ENCODE peak calls at places on chromosome 12, in four cellular contexts. One of them, this sample, is unnamed.

GRCh38 chr12:291153-291723 is 28.6 kb upstream of the SLC6A13 start:
- DNase-seq in stomach: no peak
- DNase-seq in WERI-Rb-1: no peak
- DNase-seq in IMR-90: no peak
- DNase-seq in this sample: no peak

GRCh38 chr12:46494424-46494823 is 121.9 kb upstream of the SLC38A2 start:
- DNase-seq in stomach: no peak
- DNase-seq in WERI-Rb-1: no peak
- DNase-seq in IMR-90: peak
- DNase-seq in this sample: peak

GRCh38 chr12:47328831-47329545 is 249.2 kb upstream of the AMIGO2 start:
- DNase-seq in stomach: no peak
- DNase-seq in WERI-Rb-1: no peak
- DNase-seq in IMR-90: peak
- DNase-seq in this sample: peak

GRCh38 chr12:99154264-99154982 is 493.1 kb upstream of the GARIN6 start:
- DNase-seq in stomach: no peak
- DNase-seq in WERI-Rb-1: no peak
- DNase-seq in IMR-90: no peak
- DNase-seq in this sample: peak

GRCh38 chr12:53791735-53792326 is 40.1 kb upstream of the CISTR start:
- DNase-seq in stomach: peak
- DNase-seq in WERI-Rb-1: peak
- DNase-seq in IMR-90: no peak
- DNase-seq in this sample: no peak

GRCh38 chr12:31204995-31205582 is 120.9 kb downstream of the SINHCAF start:
- DNase-seq in stomach: no peak
- DNase-seq in WERI-Rb-1: no peak
- DNase-seq in IMR-90: peak
- DNase-seq in this sample: peak

GRCh38 chr12:75662501-75663159 is 151.2 kb upstream of the KRR1 start:
- DNase-seq in stomach: no peak
- DNase-seq in WERI-Rb-1: no peak
- DNase-seq in IMR-90: no peak
- DNase-seq in this sample: peak

GRCh38 chr12:53479314-53479713 is 19.9 kb downstream of the MAP3K12 start:
- DNase-seq in stomach: no peak
- DNase-seq in WERI-Rb-1: no peak
- DNase-seq in IMR-90: no peak
- DNase-seq in this sample: no peak

GRCh38 chr12:80017261-80017870 is 82.0 kb upstream of the OTOGL start:
- DNase-seq in stomach: no peak
- DNase-seq in WERI-Rb-1: no peak
- DNase-seq in IMR-90: peak
- DNase-seq in this sample: no peak

GRCh38 chr12:109259545-109259895 is 49.6 kb downstream of the FOXN4 start:
- DNase-seq in stomach: no peak
- DNase-seq in WERI-Rb-1: no peak
- DNase-seq in IMR-90: no peak
- DNase-seq in this sample: no peak

GRCh38 chr12:67220065-67220464 is 49.1 kb upstream of the CAND1 start:
- DNase-seq in stomach: no peak
- DNase-seq in WERI-Rb-1: peak
- DNase-seq in IMR-90: no peak
- DNase-seq in this sample: peak

GRCh38 chr12:89235189-89235993 is 116.9 kb downstream of the DUSP6 start:
- DNase-seq in stomach: no peak
- DNase-seq in WERI-Rb-1: no peak
- DNase-seq in IMR-90: no peak
- DNase-seq in this sample: peak

GRCh38 chr12:77925536-77926108 is 94.9 kb downstream of the NAV3 start:
- DNase-seq in stomach: peak
- DNase-seq in WERI-Rb-1: peak
- DNase-seq in IMR-90: peak
- DNase-seq in this sample: peak

GRCh38 chr12:31813305-31813704 is 84.5 kb upstream of the AMN1 start:
- DNase-seq in stomach: no peak
- DNase-seq in WERI-Rb-1: no peak
- DNase-seq in IMR-90: no peak
- DNase-seq in this sample: peak

GRCh38 chr12:99435095-99435791 is 212.3 kb upstream of the GARIN6 start:
- DNase-seq in stomach: no peak
- DNase-seq in WERI-Rb-1: no peak
- DNase-seq in IMR-90: no peak
- DNase-seq in this sample: no peak

GRCh38 chr12:25264015-25264582 is 13.4 kb upstream of the KRAS start:
- DNase-seq in stomach: no peak
- DNase-seq in WERI-Rb-1: no peak
- DNase-seq in IMR-90: no peak
- DNase-seq in this sample: no peak

GRCh38 chr12:120920178-120920577 is 16.0 kb upstream of the SPPL3 start:
- DNase-seq in stomach: no peak
- DNase-seq in WERI-Rb-1: no peak
- DNase-seq in IMR-90: no peak
- DNase-seq in this sample: no peak

GRCh38 chr12:87344699-87345098 is 684.5 kb downstream of the C12orf50 start:
- DNase-seq in stomach: no peak
- DNase-seq in WERI-Rb-1: no peak
- DNase-seq in IMR-90: no peak
- DNase-seq in this sample: no peak
- TF ChIP-seq CTCF in stomach: no peak
- TF ChIP-seq CTCF in WERI-Rb-1: no peak
- TF ChIP-seq CTCF in IMR-90: peak
- TF ChIP-seq CTCF in this sample: peak

DNA sequence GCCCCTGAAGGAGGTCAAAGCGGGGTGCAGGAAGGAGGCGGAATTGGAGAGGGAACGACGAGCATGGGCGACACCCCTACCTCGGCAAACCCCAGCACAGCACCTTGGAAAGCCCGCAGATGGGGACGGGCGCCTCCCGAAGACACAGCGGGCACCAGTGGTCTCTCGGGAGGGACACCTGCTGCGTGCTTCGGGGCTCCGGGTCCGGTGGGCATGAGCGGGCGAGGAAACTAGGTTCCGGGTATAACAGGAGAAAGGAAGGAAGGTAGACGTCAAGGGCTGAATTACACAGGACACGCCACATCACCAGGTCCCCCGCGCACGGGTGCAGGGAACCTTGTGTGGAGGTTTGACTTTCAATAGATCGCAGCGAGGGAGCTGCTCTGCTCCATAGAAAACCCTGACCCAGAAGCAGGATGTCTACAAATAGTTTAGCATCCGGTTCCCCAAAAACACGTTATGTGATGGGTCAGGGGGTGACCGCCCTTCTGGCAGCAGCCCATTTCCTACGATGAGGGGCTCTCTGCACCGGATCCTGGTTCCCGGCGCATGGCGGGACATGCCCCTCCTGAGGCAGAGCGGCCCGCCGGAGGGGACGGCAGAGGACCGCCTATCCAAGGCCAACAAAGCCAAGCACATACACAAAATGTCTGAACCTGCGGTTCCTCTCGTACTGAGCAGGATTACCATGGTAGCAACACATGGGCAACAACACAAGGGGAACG is 196.9 kb downstream of the ALG10 start:
- DNase-seq in stomach: no peak
- DNase-seq in WERI-Rb-1: no peak
- DNase-seq in IMR-90: peak
- DNase-seq in this sample: peak
- H3K4me3 ChIP-seq in stomach: peak
- H3K4me3 ChIP-seq in WERI-Rb-1: no peak
- H3K4me3 ChIP-seq in IMR-90: no peak
- H3K4me3 ChIP-seq in this sample: no peak

GRCh38 chr12:132672116-132672515 is 15.0 kb downstream of the POLE start:
- DNase-seq in stomach: no peak
- DNase-seq in WERI-Rb-1: no peak
- DNase-seq in IMR-90: no peak
- DNase-seq in this sample: no peak
- TF ChIP-seq CTCF in stomach: no peak
- TF ChIP-seq CTCF in WERI-Rb-1: no peak
- TF ChIP-seq CTCF in IMR-90: no peak
- TF ChIP-seq CTCF in this sample: no peak

DNA sequence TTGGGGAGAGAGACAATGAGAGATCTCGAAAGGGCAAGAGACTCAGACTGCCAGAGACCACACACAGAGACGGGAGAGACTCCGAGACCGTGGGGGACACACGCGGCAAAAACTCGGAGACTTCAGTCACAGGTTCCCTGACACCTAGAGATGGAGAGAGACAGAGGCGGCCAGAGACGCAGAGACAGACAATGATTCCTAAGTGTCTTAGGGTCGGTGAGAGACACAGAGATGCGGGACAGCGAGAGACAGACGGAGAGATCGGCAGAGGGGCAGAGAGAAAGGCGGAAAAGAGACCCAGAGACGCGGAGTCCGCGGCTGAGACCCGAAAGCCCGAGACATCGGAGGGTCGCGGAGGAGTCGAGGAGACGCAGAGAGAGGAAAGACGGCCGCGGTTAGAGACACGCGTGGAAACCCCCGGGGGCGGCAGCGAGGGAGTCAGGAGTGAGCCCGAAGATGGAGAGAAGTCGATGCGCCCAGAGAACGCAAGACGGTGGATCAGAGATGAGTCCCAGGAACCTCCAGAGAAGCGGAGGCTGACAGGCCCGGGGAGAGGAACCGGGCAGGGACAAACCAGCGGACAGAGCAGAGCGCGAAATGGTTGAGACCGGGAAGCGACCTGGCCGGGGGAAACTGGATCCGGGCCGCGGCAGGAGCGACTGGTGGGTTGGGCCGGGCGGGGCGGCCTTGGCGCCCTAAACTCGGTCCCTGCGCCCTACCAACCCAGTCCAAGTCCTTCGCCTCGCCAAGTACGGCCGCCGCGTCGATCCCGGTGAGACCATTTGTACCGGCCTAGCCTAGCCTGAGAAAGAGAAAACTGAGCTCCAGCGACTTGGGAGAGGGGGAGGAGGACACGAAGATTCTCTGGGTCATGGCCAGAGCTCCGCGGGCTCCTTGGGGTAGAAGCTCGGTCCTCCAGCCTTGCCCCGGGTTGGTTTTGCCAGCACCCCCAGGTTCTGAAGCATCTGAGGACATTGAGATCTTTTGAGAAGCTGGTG is 7.6 kb downstream of the LHX5 start:
- DNase-seq in stomach: no peak
- DNase-seq in WERI-Rb-1: no peak
- DNase-seq in IMR-90: no peak
- DNase-seq in this sample: peak
- H3K4me3 ChIP-seq in stomach: peak
- H3K4me3 ChIP-seq in WERI-Rb-1: peak
- H3K4me3 ChIP-seq in IMR-90: no peak
- H3K4me3 ChIP-seq in this sample: no peak

DNA sequence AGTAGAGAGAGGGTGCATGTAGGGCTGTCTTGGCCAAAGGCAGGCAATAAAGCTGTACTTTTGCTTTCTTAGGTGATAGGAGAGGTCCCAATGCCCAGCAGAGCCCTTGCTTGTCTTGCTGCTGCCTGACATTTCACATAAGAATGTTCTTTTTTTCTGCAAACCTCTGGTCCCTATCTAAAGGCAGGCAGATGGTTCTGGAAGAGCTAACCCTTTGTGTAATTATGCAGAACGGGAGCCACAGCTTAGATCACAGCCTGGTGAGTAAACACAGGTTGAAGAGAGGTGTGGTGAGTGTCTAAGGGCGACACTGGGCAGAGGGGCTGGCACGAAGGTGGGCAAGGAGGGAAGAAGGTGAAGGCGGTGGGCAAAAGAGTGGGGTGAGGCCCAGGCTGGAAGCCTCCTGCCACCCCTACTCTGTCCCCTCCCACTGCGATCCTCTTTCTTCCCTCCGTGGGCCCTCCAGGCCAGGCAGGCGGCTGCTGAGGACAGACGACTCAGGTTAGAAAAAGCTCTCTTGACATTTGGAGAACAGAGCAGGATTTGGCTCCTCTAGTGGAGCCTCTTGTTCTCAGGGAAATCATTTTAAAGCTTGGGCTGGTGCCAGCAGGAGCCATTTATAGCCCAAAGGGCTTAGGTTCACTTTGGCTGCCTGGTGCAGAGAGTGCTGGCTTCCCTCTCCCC is 42.8 kb downstream of the PRMT8 start:
- DNase-seq in stomach: peak
- DNase-seq in WERI-Rb-1: no peak
- DNase-seq in IMR-90: no peak
- DNase-seq in this sample: peak
- TF ChIP-seq CTCF in stomach: no peak
- TF ChIP-seq CTCF in WERI-Rb-1: no peak
- TF ChIP-seq CTCF in IMR-90: no peak
- TF ChIP-seq CTCF in this sample: no peak

GRCh38 chr12:6824085-6824800 is 2.6 kb downstream of the GPR162 start:
- DNase-seq in stomach: no peak
- DNase-seq in WERI-Rb-1: no peak
- DNase-seq in IMR-90: no peak
- DNase-seq in this sample: no peak

GRCh38 chr12:6823161-6824084 is 1.8 kb downstream of the GPR162 start:
- DNase-seq in stomach: no peak
- DNase-seq in WERI-Rb-1: peak
- DNase-seq in IMR-90: no peak
- DNase-seq in this sample: no peak

GRCh38 chr12:6821674-6822433 is at the start of gene GPR162:
- DNase-seq in stomach: peak
- DNase-seq in WERI-Rb-1: peak
- DNase-seq in IMR-90: peak
- DNase-seq in this sample: peak

GRCh38 chr12:6821271-6821673 is 349 bp upstream of the GPR162 start:
- DNase-seq in stomach: peak
- DNase-seq in WERI-Rb-1: peak
- DNase-seq in IMR-90: peak
- DNase-seq in this sample: peak

DNA sequence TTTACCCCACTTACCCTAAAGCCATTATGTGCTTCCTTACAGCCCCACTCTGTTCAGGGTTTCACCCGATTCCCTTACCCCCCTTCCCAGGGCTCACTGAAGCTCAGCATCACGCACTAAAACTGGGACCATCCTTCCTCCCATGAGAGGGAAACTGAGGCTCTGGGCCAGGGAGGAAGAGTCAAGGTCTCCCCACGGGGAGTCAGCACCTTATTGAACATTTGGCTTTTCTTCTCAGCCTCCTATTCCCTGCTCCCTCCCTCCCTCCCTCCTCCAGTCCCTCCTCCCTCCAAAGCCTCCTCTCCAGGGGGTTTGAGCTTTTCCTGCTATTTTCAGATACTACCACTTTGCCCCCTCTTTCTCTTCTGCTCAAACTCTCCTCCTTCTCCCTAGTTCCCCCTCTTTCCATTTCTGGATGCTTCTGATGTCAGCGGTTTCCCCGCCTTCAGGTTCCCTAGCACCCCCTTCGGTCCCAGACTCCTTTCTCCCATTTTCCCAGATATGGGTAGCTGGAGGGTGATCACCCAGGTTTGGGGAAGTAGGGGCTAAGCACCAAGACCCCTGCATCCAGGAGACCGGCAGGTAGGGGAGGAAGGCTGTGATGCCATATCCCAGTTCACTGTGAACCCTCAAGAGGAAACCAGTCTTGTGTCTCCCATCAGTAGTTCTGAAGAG is 977 bp downstream of the GPR162 start:
- DNase-seq in stomach: no peak
- DNase-seq in WERI-Rb-1: no peak
- DNase-seq in IMR-90: no peak
- DNase-seq in this sample: no peak
- H3K4me3 ChIP-seq in stomach: no peak
- H3K4me3 ChIP-seq in WERI-Rb-1: no peak
- H3K4me3 ChIP-seq in IMR-90: no peak
- H3K4me3 ChIP-seq in this sample: no peak

This sample was measured in cardiac fibroblast.